ENCODE peak calls at places on chromosomes 7 and 10, in eight cellular contexts. One of them, this sample, is unnamed.

GRCh38 chr10:4633186-4633585 is 192.8 kb upstream of the AKR1E2 start:
- DNase-seq in RCC 7860: no peak
- DNase-seq in SW480: no peak
- DNase-seq in AG08395: no peak
- DNase-seq in amniotic epithelial cell: no peak
- DNase-seq in GM04504: no peak
- DNase-seq in activated CD8-positive, alpha-beta memory T cell treated with anti-CD3 and anti-CD28 coated beads for 24 hours: no peak
- DNase-seq in stimulated activated CD8-positive, alpha-beta memory T cell treated with anti-CD3 and anti-CD28 coated beads, Interleukin-12 subunit alpha, Interleukin-12 subunit beta, amount 100 ng/mL, for 4 hours: no peak
- DNase-seq in this sample: no peak

GRCh38 chr10:75019360-75019759 is 92.1 kb upstream of the SAMD8 start:
- DNase-seq in GM04504: peak; percentile 6
- DNase-seq in stimulated activated CD8-positive, alpha-beta memory T cell treated with anti-CD3 and anti-CD28 coated beads, Interleukin-12 subunit alpha, Interleukin-12 subunit beta, amount 100 ng/mL, for 4 hours: no peak
- DNase-seq in amniotic epithelial cell: peak; percentile 28
- DNase-seq in AG08395: peak; percentile 21
- DNase-seq in RCC 7860: peak; percentile 15
- DNase-seq in SW480: peak; percentile 11
- DNase-seq in activated CD8-positive, alpha-beta memory T cell treated with anti-CD3 and anti-CD28 coated beads for 24 hours: no peak
- DNase-seq in this sample: no peak

GRCh38 chr7:18939771-18940576 is 177.5 kb downstream of the TWIST1 start:
- DNase-seq in GM04504: no peak
- DNase-seq in amniotic epithelial cell: no peak
- DNase-seq in stimulated activated CD8-positive, alpha-beta memory T cell treated with anti-CD3 and anti-CD28 coated beads, Interleukin-12 subunit alpha, Interleukin-12 subunit beta, amount 100 ng/mL, for 4 hours: no peak
- DNase-seq in SW480: no peak
- DNase-seq in AG08395: no peak
- DNase-seq in activated CD8-positive, alpha-beta memory T cell treated with anti-CD3 and anti-CD28 coated beads for 24 hours: no peak
- DNase-seq in RCC 7860: no peak
- DNase-seq in this sample: no peak

GRCh38 chr7:24477807-24478655 is 95.2 kb upstream of the PALS2 start:
- DNase-seq in SW480: peak; percentile 55
- DNase-seq in amniotic epithelial cell: peak; percentile 81
- DNase-seq in stimulated activated CD8-positive, alpha-beta memory T cell treated with anti-CD3 and anti-CD28 coated beads, Interleukin-12 subunit alpha, Interleukin-12 subunit beta, amount 100 ng/mL, for 4 hours: no peak
- DNase-seq in GM04504: peak; percentile 53
- DNase-seq in AG08395: peak; percentile 84
- DNase-seq in RCC 7860: peak; percentile 86
- DNase-seq in activated CD8-positive, alpha-beta memory T cell treated with anti-CD3 and anti-CD28 coated beads for 24 hours: no peak
- DNase-seq in this sample: no peak

GRCh38 chr7:4831723-4832495 is 29.9 kb downstream of the PAPOLB start:
- DNase-seq in GM04504: no peak
- DNase-seq in amniotic epithelial cell: no peak
- DNase-seq in stimulated activated CD8-positive, alpha-beta memory T cell treated with anti-CD3 and anti-CD28 coated beads, Interleukin-12 subunit alpha, Interleukin-12 subunit beta, amount 100 ng/mL, for 4 hours: no peak
- DNase-seq in RCC 7860: no peak
- DNase-seq in activated CD8-positive, alpha-beta memory T cell treated with anti-CD3 and anti-CD28 coated beads for 24 hours: no peak
- DNase-seq in SW480: no peak
- DNase-seq in AG08395: no peak
- DNase-seq in this sample: no peak

GRCh38 chr10:129848571-129849451 is 115.3 kb downstream of the EBF3 start:
- DNase-seq in AG08395: no peak
- DNase-seq in SW480: peak; percentile 38
- DNase-seq in RCC 7860: no peak
- DNase-seq in activated CD8-positive, alpha-beta memory T cell treated with anti-CD3 and anti-CD28 coated beads for 24 hours: no peak
- DNase-seq in GM04504: no peak
- DNase-seq in amniotic epithelial cell: no peak
- DNase-seq in stimulated activated CD8-positive, alpha-beta memory T cell treated with anti-CD3 and anti-CD28 coated beads, Interleukin-12 subunit alpha, Interleukin-12 subunit beta, amount 100 ng/mL, for 4 hours: no peak
- DNase-seq in this sample: no peak

GRCh38 chr7:127440206-127440605 is 47.7 kb upstream of the ZNF800 start:
- DNase-seq in AG08395: no peak
- DNase-seq in activated CD8-positive, alpha-beta memory T cell treated with anti-CD3 and anti-CD28 coated beads for 24 hours: no peak
- DNase-seq in stimulated activated CD8-positive, alpha-beta memory T cell treated with anti-CD3 and anti-CD28 coated beads, Interleukin-12 subunit alpha, Interleukin-12 subunit beta, amount 100 ng/mL, for 4 hours: no peak
- DNase-seq in amniotic epithelial cell: no peak
- DNase-seq in SW480: no peak
- DNase-seq in GM04504: no peak
- DNase-seq in RCC 7860: no peak
- DNase-seq in this sample: no peak

GRCh38 chr10:58641708-58642107 is 129.0 kb downstream of the BICC1 start:
- DNase-seq in SW480: no peak
- DNase-seq in amniotic epithelial cell: peak; percentile 63
- DNase-seq in activated CD8-positive, alpha-beta memory T cell treated with anti-CD3 and anti-CD28 coated beads for 24 hours: no peak
- DNase-seq in GM04504: peak; percentile 58
- DNase-seq in AG08395: peak; percentile 35
- DNase-seq in RCC 7860: peak; percentile 63
- DNase-seq in stimulated activated CD8-positive, alpha-beta memory T cell treated with anti-CD3 and anti-CD28 coated beads, Interleukin-12 subunit alpha, Interleukin-12 subunit beta, amount 100 ng/mL, for 4 hours: no peak
- DNase-seq in this sample: no peak

GRCh38 chr10:80371462-80371861 is 14.9 kb downstream of the DYDC2 start:
- DNase-seq in AG08395: no peak
- DNase-seq in activated CD8-positive, alpha-beta memory T cell treated with anti-CD3 and anti-CD28 coated beads for 24 hours: no peak
- DNase-seq in RCC 7860: no peak
- DNase-seq in SW480: no peak
- DNase-seq in GM04504: no peak
- DNase-seq in amniotic epithelial cell: no peak
- DNase-seq in stimulated activated CD8-positive, alpha-beta memory T cell treated with anti-CD3 and anti-CD28 coated beads, Interleukin-12 subunit alpha, Interleukin-12 subunit beta, amount 100 ng/mL, for 4 hours: no peak
- DNase-seq in this sample: no peak

GRCh38 chr10:64753516-64753915 is 1232.3 kb downstream of the REEP3 start:
- DNase-seq in SW480: no peak
- DNase-seq in GM04504: no peak
- DNase-seq in stimulated activated CD8-positive, alpha-beta memory T cell treated with anti-CD3 and anti-CD28 coated beads, Interleukin-12 subunit alpha, Interleukin-12 subunit beta, amount 100 ng/mL, for 4 hours: no peak
- DNase-seq in activated CD8-positive, alpha-beta memory T cell treated with anti-CD3 and anti-CD28 coated beads for 24 hours: no peak
- DNase-seq in amniotic epithelial cell: no peak
- DNase-seq in RCC 7860: no peak
- DNase-seq in AG08395: no peak
- DNase-seq in this sample: no peak

GRCh38 chr10:93473804-93474472 is 8.2 kb downstream of the MYOF start:
- DNase-seq in amniotic epithelial cell: no peak
- DNase-seq in SW480: no peak
- DNase-seq in stimulated activated CD8-positive, alpha-beta memory T cell treated with anti-CD3 and anti-CD28 coated beads, Interleukin-12 subunit alpha, Interleukin-12 subunit beta, amount 100 ng/mL, for 4 hours: no peak
- DNase-seq in AG08395: no peak
- DNase-seq in activated CD8-positive, alpha-beta memory T cell treated with anti-CD3 and anti-CD28 coated beads for 24 hours: no peak
- DNase-seq in RCC 7860: no peak
- DNase-seq in GM04504: no peak
- DNase-seq in this sample: no peak

GRCh38 chr7:112485766-112486165 is 5.0 kb downstream of the LSMEM1 start:
- DNase-seq in stimulated activated CD8-positive, alpha-beta memory T cell treated with anti-CD3 and anti-CD28 coated beads, Interleukin-12 subunit alpha, Interleukin-12 subunit beta, amount 100 ng/mL, for 4 hours: no peak
- DNase-seq in GM04504: no peak
- DNase-seq in activated CD8-positive, alpha-beta memory T cell treated with anti-CD3 and anti-CD28 coated beads for 24 hours: no peak
- DNase-seq in AG08395: no peak
- DNase-seq in RCC 7860: no peak
- DNase-seq in amniotic epithelial cell: no peak
- DNase-seq in SW480: no peak
- DNase-seq in this sample: no peak

GRCh38 chr10:127990846-127991542 is 84.1 kb downstream of the PTPRE start:
- DNase-seq in amniotic epithelial cell: peak; percentile 99
- DNase-seq in GM04504: peak; percentile 44
- DNase-seq in activated CD8-positive, alpha-beta memory T cell treated with anti-CD3 and anti-CD28 coated beads for 24 hours: peak; percentile 68
- DNase-seq in SW480: peak; percentile 73
- DNase-seq in RCC 7860: peak; percentile 98
- DNase-seq in AG08395: peak; percentile 75
- DNase-seq in stimulated activated CD8-positive, alpha-beta memory T cell treated with anti-CD3 and anti-CD28 coated beads, Interleukin-12 subunit alpha, Interleukin-12 subunit beta, amount 100 ng/mL, for 4 hours: peak; percentile 27
- DNase-seq in this sample: no peak

GRCh38 chr10:33253411-33253810 is 81.1 kb downstream of the NRP1 start:
- DNase-seq in SW480: no peak
- DNase-seq in RCC 7860: no peak
- DNase-seq in activated CD8-positive, alpha-beta memory T cell treated with anti-CD3 and anti-CD28 coated beads for 24 hours: no peak
- DNase-seq in amniotic epithelial cell: no peak
- DNase-seq in stimulated activated CD8-positive, alpha-beta memory T cell treated with anti-CD3 and anti-CD28 coated beads, Interleukin-12 subunit alpha, Interleukin-12 subunit beta, amount 100 ng/mL, for 4 hours: no peak
- DNase-seq in AG08395: no peak
- DNase-seq in GM04504: no peak
- DNase-seq in this sample: no peak

GRCh38 chr10:70359017-70359550 is 23.3 kb downstream of the LRRC20 start:
- DNase-seq in GM04504: no peak
- DNase-seq in activated CD8-positive, alpha-beta memory T cell treated with anti-CD3 and anti-CD28 coated beads for 24 hours: no peak
- DNase-seq in SW480: peak; percentile 75
- DNase-seq in RCC 7860: no peak
- DNase-seq in AG08395: no peak
- DNase-seq in amniotic epithelial cell: no peak
- DNase-seq in stimulated activated CD8-positive, alpha-beta memory T cell treated with anti-CD3 and anti-CD28 coated beads, Interleukin-12 subunit alpha, Interleukin-12 subunit beta, amount 100 ng/mL, for 4 hours: no peak
- DNase-seq in this sample: peak; percentile 26

GRCh38 chr10:75283150-75284096 is 47.7 kb upstream of the COMTD1 start:
- DNase-seq in stimulated activated CD8-positive, alpha-beta memory T cell treated with anti-CD3 and anti-CD28 coated beads, Interleukin-12 subunit alpha, Interleukin-12 subunit beta, amount 100 ng/mL, for 4 hours: no peak
- DNase-seq in RCC 7860: no peak
- DNase-seq in activated CD8-positive, alpha-beta memory T cell treated with anti-CD3 and anti-CD28 coated beads for 24 hours: no peak
- DNase-seq in SW480: no peak
- DNase-seq in GM04504: peak; percentile 81
- DNase-seq in amniotic epithelial cell: peak; percentile 77
- DNase-seq in AG08395: peak; percentile 86
- DNase-seq in this sample: no peak

GRCh38 chr7:42025635-42026375 is 211.2 kb downstream of the GLI3 start:
- DNase-seq in RCC 7860: no peak
- DNase-seq in GM04504: no peak
- DNase-seq in stimulated activated CD8-positive, alpha-beta memory T cell treated with anti-CD3 and anti-CD28 coated beads, Interleukin-12 subunit alpha, Interleukin-12 subunit beta, amount 100 ng/mL, for 4 hours: no peak
- DNase-seq in AG08395: no peak
- DNase-seq in amniotic epithelial cell: no peak
- DNase-seq in SW480: no peak
- DNase-seq in activated CD8-positive, alpha-beta memory T cell treated with anti-CD3 and anti-CD28 coated beads for 24 hours: no peak
- DNase-seq in this sample: no peak

GRCh38 chr7:80362677-80363076 is 149.2 kb downstream of the GNAT3 start:
- DNase-seq in GM04504: no peak
- DNase-seq in amniotic epithelial cell: no peak
- DNase-seq in activated CD8-positive, alpha-beta memory T cell treated with anti-CD3 and anti-CD28 coated beads for 24 hours: no peak
- DNase-seq in AG08395: no peak
- DNase-seq in RCC 7860: no peak
- DNase-seq in stimulated activated CD8-positive, alpha-beta memory T cell treated with anti-CD3 and anti-CD28 coated beads, Interleukin-12 subunit alpha, Interleukin-12 subunit beta, amount 100 ng/mL, for 4 hours: no peak
- DNase-seq in SW480: no peak
- DNase-seq in this sample: no peak

GRCh38 chr7:46900312-46901263 is 681.3 kb downstream of the TNS3 start:
- DNase-seq in GM04504: peak; percentile 56
- DNase-seq in AG08395: no peak
- DNase-seq in stimulated activated CD8-positive, alpha-beta memory T cell treated with anti-CD3 and anti-CD28 coated beads, Interleukin-12 subunit alpha, Interleukin-12 subunit beta, amount 100 ng/mL, for 4 hours: no peak
- DNase-seq in RCC 7860: no peak
- DNase-seq in SW480: no peak
- DNase-seq in amniotic epithelial cell: peak; percentile 98
- DNase-seq in activated CD8-positive, alpha-beta memory T cell treated with anti-CD3 and anti-CD28 coated beads for 24 hours: no peak
- DNase-seq in this sample: no peak

GRCh38 chr7:41656357-41656756 is 46.5 kb downstream of the INHBA start:
- DNase-seq in AG08395: peak; percentile 43
- DNase-seq in GM04504: peak; percentile 50
- DNase-seq in amniotic epithelial cell: peak; percentile 70
- DNase-seq in SW480: no peak
- DNase-seq in activated CD8-positive, alpha-beta memory T cell treated with anti-CD3 and anti-CD28 coated beads for 24 hours: no peak
- DNase-seq in RCC 7860: no peak
- DNase-seq in stimulated activated CD8-positive, alpha-beta memory T cell treated with anti-CD3 and anti-CD28 coated beads, Interleukin-12 subunit alpha, Interleukin-12 subunit beta, amount 100 ng/mL, for 4 hours: no peak
- DNase-seq in this sample: no peak

GRCh38 chr7:102169651-102170416 is 116.8 kb upstream of the SH2B2 start:
- DNase-seq in stimulated activated CD8-positive, alpha-beta memory T cell treated with anti-CD3 and anti-CD28 coated beads, Interleukin-12 subunit alpha, Interleukin-12 subunit beta, amount 100 ng/mL, for 4 hours: no peak
- DNase-seq in amniotic epithelial cell: peak; percentile 79
- DNase-seq in SW480: no peak
- DNase-seq in AG08395: no peak
- DNase-seq in GM04504: no peak
- DNase-seq in activated CD8-positive, alpha-beta memory T cell treated with anti-CD3 and anti-CD28 coated beads for 24 hours: no peak
- DNase-seq in RCC 7860: no peak
- DNase-seq in this sample: no peak

GRCh38 chr10:17756557-17757208 is 4.7 kb downstream of the TMEM236 start:
- DNase-seq in amniotic epithelial cell: peak; percentile 40
- DNase-seq in RCC 7860: no peak
- DNase-seq in SW480: peak; percentile 7
- DNase-seq in activated CD8-positive, alpha-beta memory T cell treated with anti-CD3 and anti-CD28 coated beads for 24 hours: no peak
- DNase-seq in AG08395: peak; percentile 23
- DNase-seq in stimulated activated CD8-positive, alpha-beta memory T cell treated with anti-CD3 and anti-CD28 coated beads, Interleukin-12 subunit alpha, Interleukin-12 subunit beta, amount 100 ng/mL, for 4 hours: no peak
- DNase-seq in GM04504: no peak
- DNase-seq in this sample: no peak

GRCh38 chr7:50721160-50721559 is 61.5 kb downstream of the GRB10 start:
- DNase-seq in activated CD8-positive, alpha-beta memory T cell treated with anti-CD3 and anti-CD28 coated beads for 24 hours: no peak
- DNase-seq in RCC 7860: peak; percentile 70
- DNase-seq in AG08395: no peak
- DNase-seq in SW480: no peak
- DNase-seq in amniotic epithelial cell: peak; percentile 49
- DNase-seq in GM04504: no peak
- DNase-seq in stimulated activated CD8-positive, alpha-beta memory T cell treated with anti-CD3 and anti-CD28 coated beads, Interleukin-12 subunit alpha, Interleukin-12 subunit beta, amount 100 ng/mL, for 4 hours: no peak
- DNase-seq in this sample: no peak

GRCh38 chr10:86684305-86684704 is 16.0 kb downstream of the LDB3 start:
- DNase-seq in amniotic epithelial cell: peak; percentile 8
- DNase-seq in GM04504: no peak
- DNase-seq in activated CD8-positive, alpha-beta memory T cell treated with anti-CD3 and anti-CD28 coated beads for 24 hours: no peak
- DNase-seq in SW480: no peak
- DNase-seq in AG08395: no peak
- DNase-seq in stimulated activated CD8-positive, alpha-beta memory T cell treated with anti-CD3 and anti-CD28 coated beads, Interleukin-12 subunit alpha, Interleukin-12 subunit beta, amount 100 ng/mL, for 4 hours: no peak
- DNase-seq in RCC 7860: no peak
- DNase-seq in this sample: peak; percentile 86

GRCh38 chr7:40922316-40922670 is 780.6 kb downstream of the INHBA start:
- DNase-seq in stimulated activated CD8-positive, alpha-beta memory T cell treated with anti-CD3 and anti-CD28 coated beads, Interleukin-12 subunit alpha, Interleukin-12 subunit beta, amount 100 ng/mL, for 4 hours: no peak
- DNase-seq in RCC 7860: peak; percentile 90
- DNase-seq in amniotic epithelial cell: peak; percentile 68
- DNase-seq in GM04504: peak; percentile 84
- DNase-seq in AG08395: peak; percentile 87
- DNase-seq in activated CD8-positive, alpha-beta memory T cell treated with anti-CD3 and anti-CD28 coated beads for 24 hours: no peak
- DNase-seq in SW480: no peak
- DNase-seq in this sample: no peak

GRCh38 chr10:124557648-124558338 is 96.2 kb downstream of the LHPP start:
- DNase-seq in RCC 7860: no peak
- DNase-seq in GM04504: no peak
- DNase-seq in SW480: no peak
- DNase-seq in activated CD8-positive, alpha-beta memory T cell treated with anti-CD3 and anti-CD28 coated beads for 24 hours: no peak
- DNase-seq in stimulated activated CD8-positive, alpha-beta memory T cell treated with anti-CD3 and anti-CD28 coated beads, Interleukin-12 subunit alpha, Interleukin-12 subunit beta, amount 100 ng/mL, for 4 hours: no peak
- DNase-seq in amniotic epithelial cell: no peak
- DNase-seq in AG08395: no peak
- DNase-seq in this sample: peak; percentile 73

GRCh38 chr10:87053121-87053520 is 33.0 kb downstream of the FAM25A start:
- DNase-seq in GM04504: no peak
- DNase-seq in RCC 7860: no peak
- DNase-seq in AG08395: no peak
- DNase-seq in activated CD8-positive, alpha-beta memory T cell treated with anti-CD3 and anti-CD28 coated beads for 24 hours: no peak
- DNase-seq in SW480: no peak
- DNase-seq in stimulated activated CD8-positive, alpha-beta memory T cell treated with anti-CD3 and anti-CD28 coated beads, Interleukin-12 subunit alpha, Interleukin-12 subunit beta, amount 100 ng/mL, for 4 hours: no peak
- DNase-seq in amniotic epithelial cell: no peak
- DNase-seq in this sample: no peak

GRCh38 chr7:81244213-81244612 is 325.4 kb upstream of the SEMA3C start:
- DNase-seq in stimulated activated CD8-positive, alpha-beta memory T cell treated with anti-CD3 and anti-CD28 coated beads, Interleukin-12 subunit alpha, Interleukin-12 subunit beta, amount 100 ng/mL, for 4 hours: no peak
- DNase-seq in RCC 7860: no peak
- DNase-seq in AG08395: peak; percentile 6
- DNase-seq in SW480: no peak
- DNase-seq in amniotic epithelial cell: peak; percentile 40
- DNase-seq in activated CD8-positive, alpha-beta memory T cell treated with anti-CD3 and anti-CD28 coated beads for 24 hours: no peak
- DNase-seq in GM04504: no peak
- DNase-seq in this sample: no peak

GRCh38 chr7:47337531-47337930 is 244.4 kb downstream of the TNS3 start:
- DNase-seq in SW480: peak; percentile 27
- DNase-seq in stimulated activated CD8-positive, alpha-beta memory T cell treated with anti-CD3 and anti-CD28 coated beads, Interleukin-12 subunit alpha, Interleukin-12 subunit beta, amount 100 ng/mL, for 4 hours: no peak
- DNase-seq in GM04504: no peak
- DNase-seq in RCC 7860: no peak
- DNase-seq in activated CD8-positive, alpha-beta memory T cell treated with anti-CD3 and anti-CD28 coated beads for 24 hours: no peak
- DNase-seq in amniotic epithelial cell: no peak
- DNase-seq in AG08395: no peak
- DNase-seq in this sample: no peak

GRCh38 chr7:159138508-159138907 is 6.2 kb downstream of the VIPR2 start:
- DNase-seq in activated CD8-positive, alpha-beta memory T cell treated with anti-CD3 and anti-CD28 coated beads for 24 hours: no peak
- DNase-seq in amniotic epithelial cell: no peak
- DNase-seq in stimulated activated CD8-positive, alpha-beta memory T cell treated with anti-CD3 and anti-CD28 coated beads, Interleukin-12 subunit alpha, Interleukin-12 subunit beta, amount 100 ng/mL, for 4 hours: no peak
- DNase-seq in GM04504: no peak
- DNase-seq in AG08395: no peak
- DNase-seq in RCC 7860: no peak
- DNase-seq in SW480: no peak
- DNase-seq in this sample: no peak

GRCh38 chr7:128781126-128781525 is 5.5 kb upstream of the OPN1SW start:
- DNase-seq in GM04504: peak; percentile 62
- DNase-seq in stimulated activated CD8-positive, alpha-beta memory T cell treated with anti-CD3 and anti-CD28 coated beads, Interleukin-12 subunit alpha, Interleukin-12 subunit beta, amount 100 ng/mL, for 4 hours: no peak
- DNase-seq in activated CD8-positive, alpha-beta memory T cell treated with anti-CD3 and anti-CD28 coated beads for 24 hours: no peak
- DNase-seq in SW480: no peak
- DNase-seq in RCC 7860: no peak
- DNase-seq in amniotic epithelial cell: no peak
- DNase-seq in AG08395: peak; percentile 88
- DNase-seq in this sample: no peak

GRCh38 chr10:26805567-26806245 is 55.1 kb downstream of the ABI1 start:
- DNase-seq in stimulated activated CD8-positive, alpha-beta memory T cell treated with anti-CD3 and anti-CD28 coated beads, Interleukin-12 subunit alpha, Interleukin-12 subunit beta, amount 100 ng/mL, for 4 hours: no peak
- DNase-seq in RCC 7860: no peak
- DNase-seq in SW480: no peak
- DNase-seq in activated CD8-positive, alpha-beta memory T cell treated with anti-CD3 and anti-CD28 coated beads for 24 hours: no peak
- DNase-seq in GM04504: no peak
- DNase-seq in amniotic epithelial cell: peak; percentile 72
- DNase-seq in AG08395: peak; percentile 61
- DNase-seq in this sample: no peak

GRCh38 chr10:128150045-128150493 is 23.8 kb upstream of the MKI67 start:
- DNase-seq in RCC 7860: peak; percentile 16
- DNase-seq in stimulated activated CD8-positive, alpha-beta memory T cell treated with anti-CD3 and anti-CD28 coated beads, Interleukin-12 subunit alpha, Interleukin-12 subunit beta, amount 100 ng/mL, for 4 hours: peak; percentile 62
- DNase-seq in amniotic epithelial cell: peak; percentile 39
- DNase-seq in GM04504: no peak
- DNase-seq in AG08395: peak; percentile 86
- DNase-seq in activated CD8-positive, alpha-beta memory T cell treated with anti-CD3 and anti-CD28 coated beads for 24 hours: peak; percentile 90
- DNase-seq in SW480: peak; percentile 56
- DNase-seq in this sample: peak; percentile 83

GRCh38 chr10:17914169-17915045 is 37.3 kb upstream of the SLC39A12 start:
- DNase-seq in GM04504: no peak
- DNase-seq in AG08395: no peak
- DNase-seq in activated CD8-positive, alpha-beta memory T cell treated with anti-CD3 and anti-CD28 coated beads for 24 hours: no peak
- DNase-seq in amniotic epithelial cell: no peak
- DNase-seq in SW480: no peak
- DNase-seq in RCC 7860: no peak
- DNase-seq in stimulated activated CD8-positive, alpha-beta memory T cell treated with anti-CD3 and anti-CD28 coated beads, Interleukin-12 subunit alpha, Interleukin-12 subunit beta, amount 100 ng/mL, for 4 hours: no peak
- DNase-seq in this sample: no peak

This sample was measured in kidney.